ENCODE peak calls at places on chromosome 10, in four cellular contexts. Y is AG09309, O is fibroblast of pulmonary artery, H is spleen. U is an unnamed sample.

GRCh38 chr10:123134058-123134914 is 1.5 kb upstream of the HMX3 start:
- DNase-seq in O (no peak), Y (no peak), H (no peak), U (no peak)

GRCh38 chr10:17454181-17454800 is at the start of gene ST8SIA6:
- DNase-seq in Y (no peak), O (peak), H (peak), U (no peak)

GRCh38 chr10:122854648-122855047 is 9.0 kb upstream of the CUZD1 start:
- DNase-seq in O (peak), H (no peak), Y (no peak), U (no peak)

GRCh38 chr10:70699659-70700174 is 27.4 kb downstream of the ADAMTS14 start:
- DNase-seq in H (no peak), O (no peak), Y (no peak), U (no peak)

GRCh38 chr10:70602665-70603438 is at the start of gene PRF1:
- DNase-seq in H (peak), Y (no peak), O (no peak), U (no peak)

GRCh38 chr10:127293640-127294039 is 97.2 kb upstream of the INSYN2A start:
- DNase-seq in O (no peak), Y (no peak), H (no peak), U (peak)

GRCh38 chr10:6583447-6583846 is 3.4 kb upstream of the PRKCQ start:
- DNase-seq in H (no peak), O (no peak), Y (no peak), U (no peak)

GRCh38 chr10:88477343-88478085 is 105.6 kb downstream of the RNLS start:
- DNase-seq in Y (no peak), H (no peak), O (no peak), U (no peak)

GRCh38 chr10:106078796-106079576 is 1085.5 kb downstream of the SORCS1 start:
- DNase-seq in O (peak), Y (no peak), H (no peak), U (peak)

GRCh38 chr10:110134917-110135316 is 72.5 kb upstream of the MXI1 start:
- DNase-seq in Y (no peak), H (no peak), O (no peak), U (no peak)

GRCh38 chr10:110138197-110138812 is 69.1 kb upstream of the MXI1 start:
- DNase-seq in H (no peak), O (peak), Y (peak), U (peak)

GRCh38 chr10:110141747-110142625 is 65.4 kb upstream of the MXI1 start:
- DNase-seq in Y (no peak), H (no peak), O (peak), U (no peak)

GRCh38 chr10:110141185-110141584 is 66.2 kb upstream of the MXI1 start:
- DNase-seq in Y (peak), O (peak), H (no peak), U (no peak)

GRCh38 chr10:110137142-110137545 is 70.3 kb upstream of the MXI1 start:
- DNase-seq in H (no peak), O (peak), Y (peak), U (peak)
- H3K4me3 ChIP-seq in H (no peak), O (no peak), Y (no peak), U (no peak)

GRCh38 chr10:74104996-74105395 is 45.6 kb downstream of the AP3M1 start:
- DNase-seq in H (no peak), Y (no peak), O (no peak), U (no peak)

GRCh38 chr10:74104480-74104879 is 46.1 kb downstream of the AP3M1 start:
- DNase-seq in Y (no peak), O (no peak), H (no peak), U (no peak)

GRCh38 chr10:74099836-74100235 is 50.8 kb downstream of the AP3M1 start:
- DNase-seq in Y (no peak), H (no peak), O (no peak), U (no peak)

GRCh38 chr10:74107391-74107790 is 43.2 kb downstream of the AP3M1 start:
- DNase-seq in O (no peak), Y (no peak), H (no peak), U (no peak)

DNA sequence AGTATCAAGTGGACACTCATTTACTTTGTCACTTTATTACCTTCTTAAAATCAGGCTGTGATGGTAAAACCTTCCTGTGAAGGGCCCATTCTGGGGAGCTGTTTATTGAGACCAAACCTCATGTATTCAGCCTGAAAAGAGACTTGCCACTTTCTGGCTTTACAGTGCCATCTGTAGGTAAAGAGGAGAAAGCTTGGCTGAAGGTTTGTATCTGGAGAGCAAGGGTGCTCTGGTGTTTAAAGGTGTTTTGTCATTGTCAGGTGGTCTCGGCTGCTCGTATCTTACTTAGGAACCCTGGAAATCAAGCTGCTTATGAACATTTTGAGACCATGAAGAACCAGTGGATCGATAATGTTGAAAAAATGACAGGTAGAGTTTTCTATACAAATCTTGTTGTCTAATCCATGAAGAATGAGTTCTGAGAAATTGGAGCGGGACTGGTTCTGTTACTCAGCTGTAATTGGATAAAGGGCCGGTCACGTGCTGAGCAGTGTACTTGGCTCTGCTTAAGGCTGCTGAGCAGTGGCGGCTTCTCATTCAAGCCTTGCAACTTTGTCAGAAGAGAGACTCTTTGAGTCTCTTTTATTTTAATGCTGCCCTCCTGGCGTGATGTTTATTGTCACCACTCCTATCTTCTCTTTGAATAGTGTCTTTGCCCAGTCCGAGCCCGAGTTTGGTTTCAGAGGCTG is 46.9 kb downstream of the AP3M1 start:
- DNase-seq in H (no peak), O (peak), Y (no peak), U (no peak)
- TF ChIP-seq CTCF in H (no peak), O (peak), Y (peak), U (peak)

GRCh38 chr10:49609283-49610014 is 661 bp upstream of the SLC18A3 start:
- DNase-seq in O (no peak), H (peak), Y (no peak), U (no peak)
- H3K4me3 ChIP-seq in O (no peak), H (peak), Y (no peak), U (no peak)

GRCh38 chr10:79202188-79203013 is 133.6 kb downstream of the ZMIZ1 start:
- DNase-seq in O (peak), H (peak), Y (no peak), U (no peak)

GRCh38 chr10:79203014-79203675 is 134.4 kb downstream of the ZMIZ1 start:
- DNase-seq in O (no peak), Y (no peak), H (no peak), U (no peak)

GRCh38 chr10:79206300-79207095 is 137.7 kb downstream of the ZMIZ1 start:
- DNase-seq in O (no peak), H (no peak), Y (no peak), U (no peak)

GRCh38 chr10:79201706-79202105 is 132.9 kb downstream of the ZMIZ1 start:
- DNase-seq in H (no peak), Y (no peak), O (no peak), U (no peak)

GRCh38 chr10:79203833-79204232 is 135.1 kb downstream of the ZMIZ1 start:
- DNase-seq in H (no peak), Y (no peak), O (no peak), U (no peak)
- TF ChIP-seq CTCF in H (no peak), Y (no peak), O (no peak), U (no peak)

DNA sequence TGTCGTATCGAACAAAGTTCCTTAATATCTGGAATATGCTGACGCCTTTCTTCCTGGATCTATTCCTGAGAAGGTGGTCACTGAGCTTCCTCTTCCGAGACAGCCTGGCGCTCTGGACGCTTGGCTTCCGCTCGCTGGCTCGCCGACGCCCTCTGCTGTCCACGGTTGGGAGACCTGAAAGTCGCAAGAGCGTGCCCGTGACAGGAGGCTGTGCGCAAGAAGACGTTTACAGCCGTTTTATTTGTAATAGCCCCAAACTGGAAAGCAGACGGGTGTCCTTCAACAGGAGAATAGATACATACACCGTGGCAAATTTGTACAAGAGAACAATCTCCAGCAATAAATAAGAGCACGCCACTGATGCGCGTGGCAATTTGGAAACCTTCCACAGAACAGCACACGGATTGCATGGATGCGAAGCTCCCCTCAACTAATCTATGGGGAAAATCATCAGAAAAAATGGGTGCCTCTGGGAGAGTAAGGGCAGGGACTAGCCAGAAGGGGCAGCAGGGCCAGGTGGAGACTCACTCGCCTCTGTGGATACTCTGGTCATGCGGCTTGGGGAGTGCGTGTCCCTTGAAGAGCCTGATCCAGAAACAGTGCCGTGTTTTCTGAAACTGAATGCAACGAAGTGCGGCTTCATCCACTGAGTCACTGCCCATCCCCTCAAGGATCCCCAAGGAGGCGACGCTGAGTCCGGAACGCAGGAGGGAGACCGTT is 41.5 kb upstream of the BNIP3 start:
- DNase-seq in Y (peak), O (peak), H (peak), U (peak)
- H3K4me3 ChIP-seq in Y (peak), O (peak), H (peak), U (no peak)

GRCh38 chr10:57992321-57993077 is 275.2 kb downstream of the IPMK start:
- DNase-seq in Y (no peak), H (no peak), O (peak), U (no peak)
- TF ChIP-seq CTCF in Y (no peak), H (no peak), O (no peak), U (no peak)

GRCh38 chr10:120946497-120946896 is 95.3 kb downstream of the WDR11 start:
- DNase-seq in O (peak), Y (no peak), H (no peak), U (no peak)

GRCh38 chr10:120951288-120951687 is 100.1 kb downstream of the WDR11 start:
- DNase-seq in Y (no peak), H (no peak), O (no peak), U (no peak)

GRCh38 chr10:120950103-120950561 is 99.0 kb downstream of the WDR11 start:
- DNase-seq in Y (no peak), H (no peak), O (peak), U (no peak)

GRCh38 chr10:120948889-120949382 is 97.8 kb downstream of the WDR11 start:
- DNase-seq in Y (peak), O (peak), H (peak), U (no peak)

DNA sequence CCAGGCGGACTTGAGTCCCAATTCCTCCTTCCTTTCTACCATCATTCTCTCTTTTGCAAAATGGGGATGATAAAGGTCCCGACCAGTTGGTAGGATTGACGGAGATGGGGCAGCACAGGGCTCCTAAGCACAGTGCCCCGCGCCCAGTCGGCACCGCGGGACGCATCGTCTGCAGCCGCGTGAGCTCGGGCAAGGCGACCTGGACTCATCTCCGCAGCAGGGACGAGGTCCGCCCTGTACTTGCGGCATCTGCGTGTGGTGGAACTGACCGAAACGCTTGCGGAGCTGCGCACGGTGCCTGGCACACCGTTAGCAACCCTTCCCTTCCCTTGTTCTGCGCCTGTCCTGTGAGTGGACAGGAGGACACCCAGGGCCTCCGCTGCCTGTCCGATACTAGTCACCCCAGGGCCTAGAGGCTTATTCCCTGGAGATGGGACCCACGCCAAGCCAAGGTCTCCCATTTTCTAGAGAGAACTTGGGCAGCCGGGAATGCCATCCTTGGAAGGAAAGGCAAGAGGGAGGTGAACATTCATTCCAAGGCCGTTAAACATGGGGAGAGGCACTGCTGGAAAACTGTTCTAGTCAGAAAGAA is 98.4 kb downstream of the WDR11 start:
- DNase-seq in Y (no peak), O (no peak), H (no peak), U (no peak)
- H3K4me3 ChIP-seq in Y (peak), O (peak), H (peak), U (no peak)

DNA sequence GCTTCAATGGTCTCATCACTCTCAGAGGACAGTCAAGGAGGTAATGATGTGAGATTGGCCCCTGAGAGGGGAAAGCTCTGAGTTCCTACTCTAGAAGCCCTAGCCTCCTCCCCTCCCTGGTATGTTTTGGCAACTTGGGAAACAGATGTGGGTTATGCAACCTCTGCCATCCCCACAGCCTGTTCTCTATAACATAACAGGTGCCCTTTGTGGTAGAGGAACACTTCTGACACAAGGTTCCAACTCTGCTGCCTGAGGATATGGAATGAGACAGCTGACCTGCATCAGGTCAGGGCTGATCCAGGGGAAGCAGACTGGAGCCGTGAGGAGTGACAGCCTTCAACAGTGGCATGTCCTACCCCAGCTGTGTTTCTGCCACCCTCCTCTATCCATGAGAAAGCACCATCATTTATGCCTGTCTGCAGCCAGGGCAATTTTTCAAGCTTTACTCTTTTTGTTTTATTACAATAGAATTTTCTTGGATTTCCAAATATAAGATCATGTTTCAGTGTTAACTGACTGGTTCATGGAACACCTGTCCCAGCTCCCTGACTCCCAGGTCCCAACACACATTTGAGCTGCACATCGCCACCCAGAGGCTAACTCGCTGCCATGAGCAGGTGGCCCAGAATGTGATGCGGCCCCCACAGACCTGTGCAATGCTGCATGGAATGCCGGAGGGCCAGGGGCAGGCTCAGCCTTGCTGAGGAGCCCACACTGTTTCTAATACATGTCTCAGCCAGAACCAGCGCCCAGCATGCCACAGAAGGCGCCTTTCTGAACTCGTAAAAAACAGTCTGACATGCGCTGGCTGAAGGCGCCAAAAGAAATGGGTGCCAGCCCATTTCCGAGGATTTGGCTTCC is 124.7 kb upstream of the CHST15 start:
- DNase-seq in O (no peak), Y (no peak), H (no peak), U (no peak)
- TF ChIP-seq CTCF in O (no peak), Y (no peak), H (no peak), U (peak)

DNA sequence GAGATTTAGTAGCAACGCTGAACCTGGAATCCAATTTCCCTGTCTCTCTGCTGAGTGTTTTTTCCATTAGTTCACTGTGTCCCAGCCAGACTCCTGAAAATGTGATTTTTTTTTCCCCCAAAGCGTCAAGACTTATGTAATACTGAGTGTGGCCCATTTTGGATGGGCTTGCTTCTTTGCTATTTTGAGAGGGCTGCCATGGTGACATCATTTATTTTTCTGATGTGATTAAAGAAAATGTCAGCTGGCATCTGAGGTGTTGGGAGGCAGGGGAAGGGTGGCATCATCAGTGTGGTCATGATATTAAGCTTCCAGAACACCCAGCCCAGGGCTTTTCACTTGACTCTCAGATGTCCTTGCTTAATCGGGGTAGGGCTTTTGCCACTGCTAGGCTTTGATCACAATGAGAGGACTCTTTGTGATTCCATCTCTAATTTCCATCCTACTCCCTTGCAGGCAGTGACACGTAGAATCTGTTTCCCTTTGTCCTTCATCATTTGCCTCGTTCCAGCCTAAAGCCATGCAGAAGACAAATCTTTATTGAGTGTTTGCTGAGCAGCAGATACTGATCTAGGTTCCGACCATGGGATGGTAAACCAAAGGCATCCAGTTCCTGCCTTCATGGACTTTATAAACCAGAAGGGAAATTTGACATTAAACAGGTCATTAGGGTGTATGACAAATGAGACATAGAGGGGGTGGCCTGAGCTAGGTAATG is 7.4 kb downstream of the ZNF365 start:
- DNase-seq in Y (no peak), O (no peak), H (no peak), U (no peak)
- H3K4me3 ChIP-seq in Y (no peak), O (no peak), H (no peak), U (no peak)

GRCh38 chr10:5582736-5583135 is 58.0 kb downstream of the CALML3 start:
- DNase-seq in O (no peak), H (peak), Y (no peak), U (no peak)
- TF ChIP-seq CTCF in O (peak), H (no peak), Y (no peak), U (no peak)